ENCODE peak calls at places on chromosomes 11 and 22, in five cellular contexts. L is GM12878, Q is HEK293T, Y is H1, Z is HepG2. H is an unnamed sample.

GRCh38 chr11:115716577-115717214 is 212.5 kb upstream of the CADM1 start:
- DNase-seq in Z (no peak), Q (no peak), L (no peak), Y (no peak), H (no peak)

GRCh38 chr11:108593910-108594434 is 404 bp upstream of the EXPH5 start:
- DNase-seq in Y (no peak), Q (no peak), Z (no peak), L (no peak), H (no peak)

GRCh38 chr11:10308208-10308954 is 3.5 kb downstream of the ADM start:
- DNase-seq in Y (no peak), Q (no peak), Z (no peak), L (no peak), H (no peak)

GRCh38 chr11:116082256-116082655 is 578.0 kb upstream of the CADM1 start:
- DNase-seq in Q (no peak), Z (no peak), L (no peak), Y (no peak), H (no peak)

GRCh38 chr22:46649176-46650077 is 29.2 kb downstream of the GRAMD4 start:
- DNase-seq in Z (no peak), L (no peak), Y (no peak), Q (no peak), H (no peak)

GRCh38 chr22:41668971-41669911 is 19.4 kb downstream of the SNU13 start:
- DNase-seq in L (no peak), Z (no peak), Q (no peak), Y (no peak), H (no peak)

GRCh38 chr11:129950319-129951034 is 52.2 kb downstream of the PRDM10 start:
- DNase-seq in Q (no peak), Z (no peak), L (no peak), Y (no peak), H (no peak)

GRCh38 chr11:35859311-35859710 is 84.6 kb upstream of the LDLRAD3 start:
- DNase-seq in Z (no peak), Y (no peak), Q (no peak), L (no peak), H (no peak)

GRCh38 chr11:82980292-82980691 is 78.8 kb downstream of the DDIAS start:
- DNase-seq in Q (no peak), Z (no peak), Y (no peak), L (no peak), H (no peak)

GRCh38 chr22:23302171-23303002 is 122.1 kb downstream of the BCR start:
- DNase-seq in Y (no peak), Q (no peak), L (no peak), Z (no peak), H (no peak)

GRCh38 chr11:1842149-1843097 is 3.6 kb downstream of the TNNI2 start:
- DNase-seq in Z (peak), Q (no peak), L (no peak), Y (no peak), H (no peak)

GRCh38 chr11:64888761-64889511 is 10.5 kb upstream of the EHD1 start:
- DNase-seq in Z (peak), Q (no peak), Y (no peak), L (no peak), H (no peak)

GRCh38 chr22:29994027-29994715 is 86.1 kb upstream of the HORMAD2 start:
- DNase-seq in Q (no peak), Y (no peak), L (no peak), Z (peak), H (no peak)

GRCh38 chr11:43580735-43581369 is 99.7 kb upstream of the HSD17B12 start:
- DNase-seq in Y (peak), Z (no peak), L (no peak), Q (peak), H (no peak)

GRCh38 chr22:46116491-46116958 is 33.8 kb upstream of the PPARA start:
- DNase-seq in L (peak), Z (peak), Y (peak), Q (peak), H (peak)

GRCh38 chr11:1538153-1538552 is 33.9 kb downstream of the DUSP8 start:
- DNase-seq in L (no peak), Y (no peak), Z (no peak), Q (no peak), H (no peak)

GRCh38 chr11:64556044-64556720 is 34.8 kb upstream of the SLC22A12 start:
- DNase-seq in Q (no peak), Z (no peak), Y (no peak), L (no peak), H (no peak)

GRCh38 chr11:126153999-126154398 is 57.5 kb downstream of the RPUSD4 start:
- DNase-seq in Y (no peak), L (no peak), Z (no peak), Q (peak), H (no peak)

GRCh38 chr22:17319541-17319940 is 49.7 kb upstream of the CECR2 start:
- DNase-seq in Q (peak), Y (no peak), Z (no peak), L (no peak), H (no peak)

GRCh38 chr11:78292109-78292803 is 103.5 kb downstream of the USP35 start:
- DNase-seq in L (no peak), Z (peak), Q (no peak), Y (no peak), H (no peak)

GRCh38 chr22:20509344-20510047 is 2.1 kb downstream of the MED15 start:
- DNase-seq in Y (no peak), L (no peak), Q (peak), Z (peak), H (no peak)

GRCh38 chr22:46588279-46589140 is 31.7 kb upstream of the GRAMD4 start:
- DNase-seq in Y (no peak), Z (no peak), L (no peak), Q (no peak), H (no peak)

GRCh38 chr11:44575288-44575672 is 9.8 kb downstream of the CD82 start:
- DNase-seq in Y (no peak), Q (no peak), L (no peak), Z (no peak), H (no peak)

GRCh38 chr11:64333556-64333955 is 6.4 kb upstream of the CCDC88B start:
- DNase-seq in L (no peak), Y (no peak), Z (no peak), Q (no peak), H (no peak)

GRCh38 chr22:22681221-22681739 is 36.9 kb downstream of the GGTLC2 start:
- DNase-seq in Y (no peak), Z (no peak), Q (no peak), L (no peak), H (no peak)

GRCh38 chr11:76265771-76266241 is 59.5 kb upstream of the WNT11 start:
- DNase-seq in Y (no peak), Z (no peak), Q (no peak), L (no peak), H (no peak)

GRCh38 chr11:69443968-69444364 is 37.5 kb upstream of the LINC01488 start:
- DNase-seq in Q (no peak), Y (no peak), L (no peak), Z (no peak), H (no peak)

GRCh38 chr11:69443138-69443967 is 38.1 kb upstream of the LINC01488 start:
- DNase-seq in Z (no peak), Y (peak), L (peak), Q (peak), H (peak)

GRCh38 chr11:69442012-69442806 is 39.3 kb upstream of the LINC01488 start:
- DNase-seq in Z (no peak), Q (no peak), L (no peak), Y (no peak), H (no peak)

GRCh38 chr11:69444381-69445130 is 36.9 kb upstream of the LINC01488 start:
- DNase-seq in L (no peak), Z (peak), Y (peak), Q (no peak), H (no peak)

DNA sequence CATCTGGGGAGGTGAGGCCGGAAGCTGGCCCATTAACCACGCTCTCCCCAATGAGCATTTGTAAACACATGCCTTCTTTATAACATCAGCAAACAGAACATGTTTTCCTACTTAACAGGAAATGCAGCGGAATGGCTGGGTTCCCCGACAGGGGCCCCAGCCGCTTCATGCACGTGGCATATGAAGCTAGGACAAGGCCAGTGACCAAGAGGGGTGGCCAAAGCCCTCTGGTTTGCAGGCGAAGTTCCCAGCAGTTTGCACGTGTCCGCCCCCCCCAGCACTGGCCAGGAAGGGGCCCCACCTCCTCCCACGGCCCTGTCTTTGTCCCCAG is 38.7 kb upstream of the LINC01488 start:
- DNase-seq in Q (no peak), Y (no peak), L (no peak), Z (peak), H (no peak)
- TF ChIP-seq SUZ12 in Q (no peak), Y (no peak), L (no peak), Z (no peak), H (no peak)

DNA sequence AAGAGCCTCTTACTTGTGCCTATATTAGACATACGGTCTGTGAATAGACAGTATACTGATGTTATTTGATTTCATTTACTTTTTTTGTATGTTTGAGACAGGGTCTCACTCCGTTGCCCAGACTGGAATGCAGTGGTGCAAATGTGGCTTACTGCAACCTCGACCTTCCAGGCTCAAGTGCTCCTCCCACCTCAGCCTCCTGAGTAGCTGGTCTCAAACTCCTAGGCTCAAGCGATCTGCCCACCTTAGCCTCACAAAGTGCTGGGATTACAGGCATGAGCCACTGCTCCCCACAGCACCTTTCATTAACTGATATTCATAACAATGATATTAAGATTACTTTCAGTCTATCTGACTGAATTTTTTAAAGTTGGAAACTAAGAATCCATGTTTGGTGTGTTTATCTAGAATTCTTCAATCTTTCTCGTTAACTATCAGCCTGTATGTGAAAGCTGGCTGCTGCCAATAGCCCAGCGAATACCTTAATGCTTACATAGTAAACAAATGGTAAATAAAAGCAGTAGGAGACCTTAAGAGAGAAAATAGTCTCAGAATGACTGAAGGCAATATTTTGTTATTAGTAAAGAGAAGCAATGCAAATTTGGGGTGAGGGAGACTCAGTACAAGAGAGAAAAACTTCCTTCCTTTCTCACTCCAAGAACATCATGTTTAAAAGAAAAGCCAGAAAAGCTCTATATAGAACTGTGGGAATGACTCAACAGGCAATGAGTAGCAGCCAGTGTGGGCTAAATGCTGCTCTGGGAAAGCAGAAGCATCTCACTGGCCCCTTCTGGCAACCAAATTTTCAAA is 101.9 kb downstream of the MRTFA start:
- DNase-seq in L (peak), Q (no peak), Y (no peak), Z (no peak), H (no peak)
- TF ChIP-seq SUZ12 in L (no peak), Q (no peak), Y (no peak), Z (no peak), H (no peak)

GRCh38 chr11:17655682-17656081 is 63.7 kb upstream of the MYOD1 start:
- DNase-seq in L (no peak), Z (no peak), Q (no peak), Y (no peak), H (no peak)

GRCh38 chr11:17652556-17652955 is 66.8 kb upstream of the MYOD1 start:
- DNase-seq in Q (no peak), Y (no peak), Z (no peak), L (no peak), H (no peak)

GRCh38 chr11:17653606-17654005 is 65.8 kb upstream of the MYOD1 start:
- DNase-seq in Y (no peak), Z (no peak), Q (no peak), L (no peak), H (no peak)

GRCh38 chr11:17658211-17658610 is 61.2 kb upstream of the MYOD1 start:
- DNase-seq in Q (no peak), Y (no peak), L (no peak), Z (no peak), H (no peak)
- TF ChIP-seq SUZ12 in Q (no peak), Y (no peak), L (no peak), Z (no peak), H (no peak)

DNA sequence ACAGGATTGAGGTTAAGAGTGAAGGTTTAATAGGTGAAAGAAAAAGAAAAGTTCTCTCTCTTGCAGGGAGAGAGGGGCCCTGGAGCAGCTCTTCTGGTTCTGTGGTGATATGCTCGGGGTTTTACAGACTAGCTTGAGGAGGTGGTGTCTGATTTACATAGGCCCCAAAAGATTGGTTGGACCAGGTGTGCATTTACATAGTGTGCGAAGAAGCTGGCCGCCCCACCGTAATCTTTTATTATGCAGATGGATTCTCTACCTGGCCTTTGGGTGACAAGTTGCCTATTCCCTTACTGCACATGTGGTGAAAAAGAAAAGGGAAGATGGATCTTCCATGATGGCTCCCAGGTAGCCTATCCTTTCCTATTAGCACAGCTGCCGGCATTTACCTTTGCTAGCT is 219.9 kb upstream of the GRIA4 start:
- DNase-seq in Q (no peak), Z (no peak), L (no peak), Y (peak), H (no peak)
- TF ChIP-seq SUZ12 in Q (no peak), Z (no peak), L (no peak), Y (no peak), H (no peak)

GRCh38 chr11:47854667-47855066 is 6.5 kb upstream of the NUP160 start:
- DNase-seq in Z (no peak), L (no peak), Y (no peak), Q (no peak), H (no peak)

GRCh38 chr11:47858169-47858543 is 10.0 kb upstream of the NUP160 start:
- DNase-seq in Q (no peak), Y (no peak), L (no peak), Z (no peak), H (no peak)

GRCh38 chr11:47852053-47852452 is 3.9 kb upstream of the NUP160 start:
- DNase-seq in Q (no peak), Z (no peak), Y (no peak), L (no peak), H (no peak)

GRCh38 chr11:47857485-47858168 is 9.5 kb upstream of the NUP160 start:
- DNase-seq in Z (no peak), Q (no peak), Y (no peak), L (no peak), H (no peak)

DNA sequence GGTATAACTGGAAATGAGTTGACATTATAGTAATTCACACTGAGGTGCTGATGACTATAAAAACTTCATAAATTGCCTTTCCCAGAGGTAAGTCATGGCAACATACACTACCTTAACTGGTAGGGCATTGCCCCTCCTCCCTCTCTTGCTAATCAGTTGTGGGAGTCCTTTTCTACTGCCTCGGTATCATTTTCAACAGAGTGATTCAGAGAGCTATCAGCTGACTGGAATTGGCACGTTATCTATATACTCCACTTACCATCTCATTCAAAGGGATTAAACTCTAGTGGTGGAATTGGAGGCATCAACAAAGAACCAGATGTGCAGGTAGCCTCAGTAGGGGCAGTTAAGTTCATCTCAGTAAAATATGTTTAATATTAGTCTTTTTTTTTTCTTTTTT is 8.0 kb upstream of the NUP160 start:
- DNase-seq in Y (no peak), Z (no peak), Q (no peak), L (no peak), H (no peak)
- TF ChIP-seq SUZ12 in Y (no peak), Z (no peak), Q (no peak), L (no peak), H (no peak)